ENCODE peak calls at places on chromosome 6, in eight cellular contexts. F, Q, L, C, A, T, B and U are unnamed samples.
A peak's percentile ranks its signal among the peaks of the same experiment; 100 is the strongest.

GRCh38 chr6:79869600-79870084 is 77.7 kb downstream of the ELOVL4 start:
- DNase-seq in F (peak; percentile 56), Q (peak; percentile 90), L (peak; percentile 84), C (peak; percentile 82), A (peak; percentile 76), T (peak; percentile 56), B (peak; percentile 68), U (peak; percentile 78)

GRCh38 chr6:111590209-111590955 is 15.3 kb downstream of the TRAF3IP2 start:
- DNase-seq in F (no peak), Q (no peak), L (no peak), C (no peak), A (no peak), T (no peak), B (no peak), U (no peak)

GRCh38 chr6:142566628-142567396 is 265.0 kb downstream of the ADGRG6 start:
- DNase-seq in F (peak; percentile 48), Q (peak; percentile 45), L (no peak), C (no peak), A (no peak), T (peak; percentile 71), B (peak; percentile 60), U (peak; percentile 78)

GRCh38 chr6:19851273-19852089 is 14.3 kb downstream of the ID4 start:
- DNase-seq in F (peak; percentile 48), Q (peak; percentile 56), L (no peak), C (no peak), A (no peak), T (peak; percentile 46), B (no peak), U (peak; percentile 34)

GRCh38 chr6:15997751-15998388 is 131.0 kb upstream of the MYLIP start:
- DNase-seq in F (no peak), Q (no peak), L (no peak), C (no peak), A (no peak), T (no peak), B (no peak), U (no peak)

GRCh38 chr6:14390805-14391204 is 273.2 kb downstream of the CD83 start:
- DNase-seq in F (no peak), Q (no peak), L (no peak), C (no peak), A (no peak), T (no peak), B (no peak), U (no peak)

GRCh38 chr6:84897874-84898635 is 133.7 kb upstream of the TBX18 start:
- DNase-seq in F (peak; percentile 52), Q (no peak), L (no peak), C (no peak), A (no peak), T (no peak), B (no peak), U (no peak)

GRCh38 chr6:153125032-153125431 is 6.0 kb downstream of the RGS17 start:
- DNase-seq in F (no peak), Q (no peak), L (no peak), C (no peak), A (no peak), T (no peak), B (no peak), U (no peak)

GRCh38 chr6:49806145-49806544 is 19.1 kb upstream of the PGK2 start:
- DNase-seq in F (no peak), Q (no peak), L (no peak), C (peak; percentile 51), A (no peak), T (no peak), B (no peak), U (no peak)

GRCh38 chr6:136897071-136897470 is 25.0 kb upstream of the SLC35D3 start:
- DNase-seq in F (no peak), Q (no peak), L (no peak), C (no peak), A (no peak), T (no peak), B (no peak), U (no peak)

GRCh38 chr6:56959094-56959493 is 4.2 kb downstream of the BEND6 start:
- DNase-seq in F (no peak), Q (no peak), L (no peak), C (no peak), A (no peak), T (no peak), B (no peak), U (no peak)

GRCh38 chr6:71482742-71483141 is 194.1 kb downstream of the OGFRL1 start:
- DNase-seq in F (no peak), Q (no peak), L (no peak), C (no peak), A (no peak), T (no peak), B (no peak), U (no peak)

GRCh38 chr6:99822741-99823512 is 171.1 kb downstream of the MCHR2 start:
- DNase-seq in F (peak; percentile 4), Q (no peak), L (no peak), C (no peak), A (no peak), T (no peak), B (no peak), U (peak; percentile 72)

GRCh38 chr6:136290406-136291010 is 862 bp upstream of the BCLAF1 start:
- DNase-seq in F (no peak), Q (peak; percentile 85), L (peak; percentile 87), C (peak; percentile 91), A (peak; percentile 70), T (peak; percentile 59), B (peak; percentile 81), U (peak; percentile 63)

GRCh38 chr6:26329763-26330511 is 35.1 kb upstream of the BTN3A2 start:
- DNase-seq in F (peak; percentile 40), Q (no peak), L (no peak), C (no peak), A (no peak), T (no peak), B (no peak), U (peak; percentile 82)

GRCh38 chr6:90417385-90417784 is 120.7 kb upstream of the BACH2 start:
- DNase-seq in F (no peak), Q (no peak), L (no peak), C (no peak), A (no peak), T (no peak), B (no peak), U (no peak)

GRCh38 chr6:121932071-121933009 is 467.1 kb upstream of the HSF2 start:
- DNase-seq in F (peak; percentile 87), Q (peak; percentile 15), L (peak; percentile 39), C (peak; percentile 68), A (peak; percentile 28), T (peak; percentile 37), B (no peak), U (no peak)

GRCh38 chr6:29589423-29590048 is 4.6 kb downstream of the OR2H2 start:
- DNase-seq in F (peak; percentile 28), Q (peak; percentile 47), L (no peak), C (no peak), A (no peak), T (peak; percentile 75), B (peak; percentile 64), U (peak; percentile 21)

GRCh38 chr6:42197574-42198362 is 3.0 kb upstream of the GUCA1B start:
- DNase-seq in F (peak; percentile 66), Q (peak; percentile 19), L (no peak), C (no peak), A (no peak), T (no peak), B (no peak), U (no peak)

GRCh38 chr6:148470141-148470540 is 127.5 kb downstream of the SASH1 start:
- DNase-seq in F (no peak), Q (no peak), L (no peak), C (no peak), A (no peak), T (no peak), B (no peak), U (no peak)

GRCh38 chr6:34132486-34133185 is 13.3 kb downstream of the GRM4 start:
- DNase-seq in F (no peak), Q (no peak), L (no peak), C (no peak), A (no peak), T (no peak), B (no peak), U (peak; percentile 80)

GRCh38 chr6:32844839-32845372 is 1.1 kb upstream of the PSMB8 start:
- DNase-seq in F (no peak), Q (no peak), L (no peak), C (no peak), A (no peak), T (no peak), B (no peak), U (no peak)

DNA sequence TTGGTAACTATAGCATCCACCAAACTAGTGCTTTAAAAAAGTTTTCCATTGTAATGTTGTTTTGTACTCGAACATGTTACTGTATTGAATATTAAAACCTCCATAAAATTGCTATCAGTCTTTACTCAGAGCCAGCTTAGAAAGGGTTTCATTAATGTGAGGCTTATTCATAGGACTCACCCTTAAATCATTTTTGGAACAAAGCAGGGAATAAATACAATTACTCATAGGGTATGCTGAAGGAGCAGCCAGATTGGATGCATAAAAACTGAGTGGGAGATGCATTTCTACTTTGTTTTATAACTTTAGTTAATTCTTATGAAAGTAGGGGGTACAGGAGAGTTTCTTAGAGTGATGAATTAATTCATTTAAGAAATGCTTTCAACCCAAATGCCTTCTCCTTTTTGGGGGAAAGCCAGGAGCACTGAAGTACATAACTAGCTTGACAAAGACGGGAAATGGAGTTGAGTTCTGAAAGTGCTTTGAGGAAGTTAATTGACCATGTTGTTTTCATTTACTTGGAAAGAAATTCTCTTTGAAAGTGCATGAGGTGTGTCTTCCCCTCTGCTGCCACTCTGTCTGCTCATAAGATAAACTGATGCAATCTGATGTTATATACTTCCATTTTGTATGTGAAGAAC is 90.3 kb downstream of the RNF144B start:
- DNase-seq in F (no peak), Q (no peak), L (no peak), C (no peak), A (no peak), T (no peak), B (no peak), U (no peak)
- H3K4me3 ChIP-seq in F (no peak overlapping the region), Q (no peak overlapping the region), L (no peak overlapping the region), C (no peak overlapping the region), A (no peak overlapping the region), T (no peak overlapping the region), B (no peak overlapping the region), U (no peak overlapping the region)

GRCh38 chr6:37320649-37321048 is 33.1 kb upstream of the RNF8 start:
- DNase-seq in F (no peak), Q (no peak), L (no peak), C (no peak), A (no peak), T (no peak), B (no peak), U (no peak)
- H3K36me3 ChIP-seq in F (peaks cover 59% of the 10 kb centered on the region), Q (peaks cover 4% of the 10 kb centered on the region), L (peaks cover 83% of the 10 kb centered on the region), C (peaks cover 83% of the 10 kb centered on the region), A (peaks cover 59% of the 10 kb centered on the region), T (no peaks in the 10 kb centered on the region), B (peaks cover 35% of the 10 kb centered on the region), U (peaks cover 17% of the 10 kb centered on the region)

DNA sequence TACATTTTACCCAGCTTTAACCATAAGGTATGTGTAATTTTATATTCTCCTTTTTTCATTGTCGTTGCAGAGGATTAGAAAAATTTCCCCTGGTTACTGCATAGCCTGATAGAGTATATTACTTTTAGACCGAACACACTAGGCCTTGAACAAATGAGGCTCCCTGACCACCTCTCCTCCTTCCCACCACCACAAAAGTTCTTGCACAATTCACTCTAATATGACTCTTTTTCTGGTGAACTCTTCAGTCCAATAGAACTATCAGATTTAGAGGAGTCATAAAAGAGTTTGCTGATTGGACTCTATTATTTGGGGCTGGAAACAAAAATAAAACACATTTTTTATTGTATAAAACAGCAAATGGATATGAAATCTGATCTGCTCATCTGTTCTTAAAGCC is 83.7 kb downstream of the CD164 start:
- DNase-seq in F (no peak), Q (no peak), L (no peak), C (no peak), A (no peak), T (no peak), B (no peak), U (no peak)
- H3K4me1 ChIP-seq in F (peaks cover 7% of the 10 kb centered on the region), Q (peaks cover 49% of the 10 kb centered on the region), L (peaks cover 14% of the 10 kb centered on the region), C (peaks cover 44% of the 10 kb centered on the region), A (peaks cover 45% of the 10 kb centered on the region), T (no peaks in the 10 kb centered on the region), B (peaks cover 26% of the 10 kb centered on the region), U (no peaks in the 10 kb centered on the region)

GRCh38 chr6:2731281-2731909 is 19.3 kb downstream of the MYLK4 start:
- DNase-seq in F (no peak), Q (no peak), L (no peak), C (no peak), A (no peak), T (no peak), B (no peak), U (no peak)
- H3K4me3 ChIP-seq in F (no peak overlapping the region), Q (no peak overlapping the region), L (no peak overlapping the region), C (no peak overlapping the region), A (no peak overlapping the region), T (no peak overlapping the region), B (no peak overlapping the region), U (no peak overlapping the region)